ENCODE peak calls at places on chromosomes 2 and 18, in nine cellular contexts. One of them, this sample, is unnamed.

GRCh38 chr2:65896446-65896845 is 464.0 kb upstream of the SPRED2 start:
- DNase-seq in H9: no peak
- DNase-seq in stomach: no peak
- DNase-seq in aorta: no peak
- DNase-seq in keratinocyte: no peak
- DNase-seq in CD8-positive, alpha-beta T cell: no peak
- DNase-seq in K562: no peak
- DNase-seq in GM23248: no peak
- DNase-seq in CD4-positive, alpha-beta memory T cell: no peak
- DNase-seq in this sample: no peak

GRCh38 chr2:7867858-7868257 is 814.0 kb upstream of the ID2 start:
- DNase-seq in H9: no peak
- DNase-seq in stomach: no peak
- DNase-seq in aorta: no peak
- DNase-seq in keratinocyte: no peak
- DNase-seq in CD8-positive, alpha-beta T cell: no peak
- DNase-seq in K562: no peak
- DNase-seq in GM23248: no peak
- DNase-seq in CD4-positive, alpha-beta memory T cell: peak; percentile 17
- DNase-seq in this sample: peak; percentile 32

GRCh38 chr2:75587954-75588587 is 27.3 kb upstream of the EVA1A start:
- DNase-seq in H9: no peak
- DNase-seq in stomach: no peak
- DNase-seq in aorta: no peak
- DNase-seq in keratinocyte: no peak
- DNase-seq in CD8-positive, alpha-beta T cell: no peak
- DNase-seq in K562: no peak
- DNase-seq in GM23248: peak; percentile 93
- DNase-seq in CD4-positive, alpha-beta memory T cell: no peak
- DNase-seq in this sample: no peak

GRCh38 chr2:227414846-227415245 is 27.1 kb upstream of the SCYGR1 start:
- DNase-seq in H9: no peak
- DNase-seq in stomach: no peak
- DNase-seq in aorta: no peak
- DNase-seq in keratinocyte: no peak
- DNase-seq in CD8-positive, alpha-beta T cell: no peak
- DNase-seq in K562: no peak
- DNase-seq in GM23248: peak; percentile 65
- DNase-seq in CD4-positive, alpha-beta memory T cell: no peak
- DNase-seq in this sample: no peak

GRCh38 chr2:66431840-66432511 is 2.9 kb upstream of the MEIS1 start:
- DNase-seq in H9: no peak
- DNase-seq in stomach: no peak
- DNase-seq in aorta: no peak
- DNase-seq in keratinocyte: no peak
- DNase-seq in CD8-positive, alpha-beta T cell: no peak
- DNase-seq in K562: no peak
- DNase-seq in GM23248: no peak
- DNase-seq in CD4-positive, alpha-beta memory T cell: no peak
- DNase-seq in this sample: peak; percentile 65

GRCh38 chr2:42051168-42052125 is 3.6 kb downstream of the PKDCC start:
- DNase-seq in H9: no peak
- DNase-seq in stomach: no peak
- DNase-seq in aorta: no peak
- DNase-seq in keratinocyte: no peak
- DNase-seq in CD8-positive, alpha-beta T cell: no peak
- DNase-seq in K562: no peak
- DNase-seq in GM23248: no peak
- DNase-seq in CD4-positive, alpha-beta memory T cell: no peak
- DNase-seq in this sample: no peak

GRCh38 chr2:58541511-58541910 is 300.4 kb upstream of the FANCL start:
- DNase-seq in H9: no peak
- DNase-seq in stomach: no peak
- DNase-seq in aorta: no peak
- DNase-seq in keratinocyte: no peak
- DNase-seq in CD8-positive, alpha-beta T cell: no peak
- DNase-seq in K562: no peak
- DNase-seq in GM23248: no peak
- DNase-seq in CD4-positive, alpha-beta memory T cell: no peak
- DNase-seq in this sample: peak; percentile 55

GRCh38 chr18:48979944-48980890 is 29.5 kb upstream of the SMAD7 start:
- DNase-seq in H9: peak; percentile 28
- DNase-seq in stomach: no peak
- DNase-seq in aorta: no peak
- DNase-seq in keratinocyte: no peak
- DNase-seq in CD8-positive, alpha-beta T cell: no peak
- DNase-seq in K562: no peak
- DNase-seq in GM23248: peak; percentile 34
- DNase-seq in CD4-positive, alpha-beta memory T cell: no peak
- DNase-seq in this sample: no peak

GRCh38 chr2:197011777-197012641 is 85.5 kb upstream of the PGAP1 start:
- DNase-seq in H9: no peak
- DNase-seq in stomach: no peak
- DNase-seq in aorta: no peak
- DNase-seq in keratinocyte: peak; percentile 13
- DNase-seq in CD8-positive, alpha-beta T cell: no peak
- DNase-seq in K562: peak; percentile 34
- DNase-seq in GM23248: peak; percentile 67
- DNase-seq in CD4-positive, alpha-beta memory T cell: peak; percentile 36
- DNase-seq in this sample: no peak

GRCh38 chr2:218805627-218806026 is 23.7 kb downstream of the CYP27A1 start:
- DNase-seq in H9: no peak
- DNase-seq in stomach: no peak
- DNase-seq in aorta: no peak
- DNase-seq in keratinocyte: no peak
- DNase-seq in CD8-positive, alpha-beta T cell: no peak
- DNase-seq in K562: no peak
- DNase-seq in GM23248: peak; percentile 46
- DNase-seq in CD4-positive, alpha-beta memory T cell: no peak
- DNase-seq in this sample: no peak

GRCh38 chr2:166802475-166802874 is 85.8 kb upstream of the XIRP2 start:
- DNase-seq in H9: no peak
- DNase-seq in stomach: no peak
- DNase-seq in aorta: no peak
- DNase-seq in keratinocyte: no peak
- DNase-seq in CD8-positive, alpha-beta T cell: no peak
- DNase-seq in K562: no peak
- DNase-seq in GM23248: no peak
- DNase-seq in CD4-positive, alpha-beta memory T cell: peak; percentile 21
- DNase-seq in this sample: no peak

GRCh38 chr2:65431417-65432226 is 777 bp downstream of the SPRED2 start:
- DNase-seq in H9: peak; percentile 50
- DNase-seq in stomach: peak; percentile 37
- DNase-seq in aorta: peak; percentile 81
- DNase-seq in keratinocyte: no peak
- DNase-seq in CD8-positive, alpha-beta T cell: peak; percentile 50
- DNase-seq in K562: peak; percentile 41
- DNase-seq in GM23248: peak; percentile 77
- DNase-seq in CD4-positive, alpha-beta memory T cell: peak; percentile 58
- DNase-seq in this sample: peak; percentile 82

GRCh38 chr2:156329922-156330726 is 2.4 kb downstream of the NR4A2 start:
- DNase-seq in H9: no peak
- DNase-seq in stomach: no peak
- DNase-seq in aorta: no peak
- DNase-seq in keratinocyte: no peak
- DNase-seq in CD8-positive, alpha-beta T cell: no peak
- DNase-seq in K562: no peak
- DNase-seq in GM23248: no peak
- DNase-seq in CD4-positive, alpha-beta memory T cell: peak; percentile 35
- DNase-seq in this sample: no peak

GRCh38 chr2:75456825-75457224 is 103.9 kb downstream of the EVA1A start:
- DNase-seq in H9: no peak
- DNase-seq in stomach: no peak
- DNase-seq in aorta: no peak
- DNase-seq in keratinocyte: no peak
- DNase-seq in CD8-positive, alpha-beta T cell: no peak
- DNase-seq in K562: no peak
- DNase-seq in GM23248: no peak
- DNase-seq in CD4-positive, alpha-beta memory T cell: no peak
- DNase-seq in this sample: no peak

GRCh38 chr2:42249887-42250286 is 80.7 kb downstream of the EML4 start:
- DNase-seq in H9: no peak
- DNase-seq in stomach: no peak
- DNase-seq in aorta: no peak
- DNase-seq in keratinocyte: no peak
- DNase-seq in CD8-positive, alpha-beta T cell: no peak
- DNase-seq in K562: no peak
- DNase-seq in GM23248: no peak
- DNase-seq in CD4-positive, alpha-beta memory T cell: no peak
- DNase-seq in this sample: no peak

GRCh38 chr2:150191349-150191748 is 296.1 kb downstream of the RND3 start:
- DNase-seq in H9: no peak
- DNase-seq in stomach: no peak
- DNase-seq in aorta: no peak
- DNase-seq in keratinocyte: no peak
- DNase-seq in CD8-positive, alpha-beta T cell: no peak
- DNase-seq in K562: no peak
- DNase-seq in GM23248: peak; percentile 65
- DNase-seq in CD4-positive, alpha-beta memory T cell: no peak
- DNase-seq in this sample: no peak

GRCh38 chr2:44787663-44788062 is 153.8 kb upstream of the SIX3 start:
- DNase-seq in H9: no peak
- DNase-seq in stomach: no peak
- DNase-seq in aorta: no peak
- DNase-seq in keratinocyte: no peak
- DNase-seq in CD8-positive, alpha-beta T cell: no peak
- DNase-seq in K562: no peak
- DNase-seq in GM23248: no peak
- DNase-seq in CD4-positive, alpha-beta memory T cell: no peak
- DNase-seq in this sample: no peak
- H3K27ac ChIP-seq in H9: no peak overlapping the region
- H3K27ac ChIP-seq in stomach: no peak overlapping the region
- H3K27ac ChIP-seq in aorta: no peak overlapping the region
- H3K27ac ChIP-seq in keratinocyte: no peak overlapping the region
- H3K27ac ChIP-seq in CD8-positive, alpha-beta T cell: no peak overlapping the region
- H3K27ac ChIP-seq in K562: no peak overlapping the region
- H3K27ac ChIP-seq in GM23248: no peak overlapping the region
- H3K27ac ChIP-seq in CD4-positive, alpha-beta memory T cell: no peak overlapping the region
- H3K27ac ChIP-seq in this sample: no peak overlapping the region

DNA sequence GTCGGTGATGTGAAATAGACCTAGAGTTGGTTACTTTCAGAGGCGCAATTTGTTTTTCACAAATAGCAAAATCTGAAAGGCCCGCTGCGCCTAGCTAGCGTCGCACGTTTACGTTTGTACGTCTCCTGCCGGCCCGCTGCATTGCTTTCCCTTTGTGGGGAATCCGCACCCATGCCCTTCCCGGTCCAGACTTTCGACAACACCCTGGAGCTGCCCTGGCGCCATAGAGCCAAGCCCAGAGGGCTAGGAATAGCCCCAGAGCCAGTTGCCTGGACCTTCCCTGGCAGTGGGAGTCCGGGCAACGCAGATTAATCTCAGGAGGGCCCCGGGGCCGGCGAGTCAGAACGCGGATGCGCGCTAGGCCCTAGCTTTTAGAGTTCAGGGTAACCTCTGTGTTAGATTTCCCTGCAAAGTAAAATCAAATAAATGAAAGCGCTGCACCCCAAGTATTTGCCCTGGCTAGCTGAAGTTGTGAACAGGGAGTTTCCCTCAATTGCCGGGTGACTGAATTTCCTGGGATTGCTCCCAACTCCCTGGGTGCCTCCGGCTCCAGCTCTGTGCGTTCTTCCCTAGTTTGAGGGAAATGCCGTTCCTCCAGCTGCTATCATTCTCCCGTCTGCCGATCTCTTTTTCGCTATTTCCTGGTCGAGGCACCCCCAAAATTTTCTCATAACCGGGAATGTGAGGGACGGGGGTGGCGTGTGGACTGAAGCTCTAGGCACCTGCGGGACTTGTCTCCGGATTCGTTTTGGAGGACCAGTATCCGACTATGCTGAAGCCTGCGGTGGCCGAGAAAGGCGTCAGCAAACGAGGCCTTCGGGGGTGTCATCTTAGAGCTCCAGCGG is 1.2 kb upstream of the EN1 start:
- DNase-seq in H9: peak; percentile 70
- DNase-seq in stomach: no peak
- DNase-seq in aorta: no peak
- DNase-seq in keratinocyte: no peak
- DNase-seq in CD8-positive, alpha-beta T cell: no peak
- DNase-seq in K562: no peak
- DNase-seq in GM23248: no peak
- DNase-seq in CD4-positive, alpha-beta memory T cell: no peak
- DNase-seq in this sample: peak; percentile 82
- H3K27ac ChIP-seq in H9: no peak overlapping the region
- H3K27ac ChIP-seq in stomach: no peak overlapping the region
- H3K27ac ChIP-seq in aorta: no peak overlapping the region
- H3K27ac ChIP-seq in keratinocyte: no peak overlapping the region
- H3K27ac ChIP-seq in CD8-positive, alpha-beta T cell: no peak overlapping the region
- H3K27ac ChIP-seq in K562: no peak overlapping the region
- H3K27ac ChIP-seq in GM23248: peak overlapping the region; percentile 88
- H3K27ac ChIP-seq in CD4-positive, alpha-beta memory T cell: no peak overlapping the region
- H3K27ac ChIP-seq in this sample: no peak overlapping the region

GRCh38 chr2:241501099-241501541 is 7.3 kb downstream of the STK25 start:
- DNase-seq in H9: no peak
- DNase-seq in stomach: no peak
- DNase-seq in aorta: peak; percentile 62
- DNase-seq in keratinocyte: no peak
- DNase-seq in CD8-positive, alpha-beta T cell: no peak
- DNase-seq in K562: no peak
- DNase-seq in GM23248: no peak
- DNase-seq in CD4-positive, alpha-beta memory T cell: no peak
- DNase-seq in this sample: no peak

GRCh38 chr2:241500431-241500975 is 7.9 kb downstream of the STK25 start:
- DNase-seq in H9: no peak
- DNase-seq in stomach: no peak
- DNase-seq in aorta: peak; percentile 75
- DNase-seq in keratinocyte: no peak
- DNase-seq in CD8-positive, alpha-beta T cell: no peak
- DNase-seq in K562: no peak
- DNase-seq in GM23248: no peak
- DNase-seq in CD4-positive, alpha-beta memory T cell: no peak
- DNase-seq in this sample: no peak

GRCh38 chr2:241498115-241499070 is 10.0 kb downstream of the STK25 start:
- DNase-seq in H9: no peak
- DNase-seq in stomach: no peak
- DNase-seq in aorta: peak; percentile 69
- DNase-seq in keratinocyte: no peak
- DNase-seq in CD8-positive, alpha-beta T cell: no peak
- DNase-seq in K562: no peak
- DNase-seq in GM23248: no peak
- DNase-seq in CD4-positive, alpha-beta memory T cell: no peak
- DNase-seq in this sample: no peak

GRCh38 chr2:241500016-241500415 is 8.4 kb downstream of the STK25 start:
- DNase-seq in H9: no peak
- DNase-seq in stomach: no peak
- DNase-seq in aorta: peak; percentile 45
- DNase-seq in keratinocyte: no peak
- DNase-seq in CD8-positive, alpha-beta T cell: no peak
- DNase-seq in K562: no peak
- DNase-seq in GM23248: no peak
- DNase-seq in CD4-positive, alpha-beta memory T cell: no peak
- DNase-seq in this sample: no peak

GRCh38 chr2:241499146-241499965 is 9.0 kb downstream of the STK25 start:
- DNase-seq in H9: no peak
- DNase-seq in stomach: no peak
- DNase-seq in aorta: peak; percentile 66
- DNase-seq in keratinocyte: no peak
- DNase-seq in CD8-positive, alpha-beta T cell: no peak
- DNase-seq in K562: no peak
- DNase-seq in GM23248: no peak
- DNase-seq in CD4-positive, alpha-beta memory T cell: no peak
- DNase-seq in this sample: peak; percentile 46
- H3K27ac ChIP-seq in H9: no peak overlapping the region
- H3K27ac ChIP-seq in stomach: no peak overlapping the region
- H3K27ac ChIP-seq in aorta: no peak overlapping the region
- H3K27ac ChIP-seq in keratinocyte: no peak overlapping the region
- H3K27ac ChIP-seq in CD8-positive, alpha-beta T cell: no peak overlapping the region
- H3K27ac ChIP-seq in K562: no peak overlapping the region
- H3K27ac ChIP-seq in GM23248: no peak overlapping the region
- H3K27ac ChIP-seq in CD4-positive, alpha-beta memory T cell: no peak overlapping the region
- H3K27ac ChIP-seq in this sample: no peak overlapping the region

GRCh38 chr2:182422864-182423263 is 4.0 kb downstream of the PDE1A start:
- DNase-seq in H9: no peak
- DNase-seq in stomach: no peak
- DNase-seq in aorta: no peak
- DNase-seq in keratinocyte: no peak
- DNase-seq in CD8-positive, alpha-beta T cell: no peak
- DNase-seq in K562: no peak
- DNase-seq in GM23248: no peak
- DNase-seq in CD4-positive, alpha-beta memory T cell: no peak
- DNase-seq in this sample: no peak
- H3K27ac ChIP-seq in H9: no peak overlapping the region
- H3K27ac ChIP-seq in stomach: peak overlapping the region; percentile 45
- H3K27ac ChIP-seq in aorta: no peak overlapping the region
- H3K27ac ChIP-seq in keratinocyte: no peak overlapping the region
- H3K27ac ChIP-seq in CD8-positive, alpha-beta T cell: no peak overlapping the region
- H3K27ac ChIP-seq in K562: no peak overlapping the region
- H3K27ac ChIP-seq in GM23248: no peak overlapping the region
- H3K27ac ChIP-seq in CD4-positive, alpha-beta memory T cell: no peak overlapping the region
- H3K27ac ChIP-seq in this sample: no peak overlapping the region

This sample was measured in endodermal cell.